ENCODE peak calls at places on chromosome 15, in six cellular contexts. One of them, this sample, is unnamed.

GRCh38 chr15:36356978-36357582 is 222.3 kb upstream of the CDIN1 start:
- DNase-seq in AG08395: peak; percentile 59
- DNase-seq in omental fat pad: no peak
- DNase-seq in sciatic nerve: no peak
- DNase-seq in cardiac fibroblast: peak; percentile 76
- DNase-seq in pancreas: no peak
- DNase-seq in this sample: no peak

GRCh38 chr15:71806452-71806931 is 3.9 kb upstream of the NR2E3 start:
- DNase-seq in pancreas: no peak
- DNase-seq in omental fat pad: no peak
- DNase-seq in sciatic nerve: no peak
- DNase-seq in AG08395: no peak
- DNase-seq in cardiac fibroblast: peak; percentile 63
- DNase-seq in this sample: no peak

GRCh38 chr15:56757884-56758283 is 24.6 kb upstream of the ZNF280D start:
- DNase-seq in sciatic nerve: no peak
- DNase-seq in cardiac fibroblast: no peak
- DNase-seq in omental fat pad: no peak
- DNase-seq in AG08395: no peak
- DNase-seq in pancreas: no peak
- DNase-seq in this sample: no peak

GRCh38 chr15:50496692-50497091 is 49.8 kb downstream of the USP50 start:
- DNase-seq in omental fat pad: no peak
- DNase-seq in AG08395: no peak
- DNase-seq in pancreas: no peak
- DNase-seq in cardiac fibroblast: no peak
- DNase-seq in sciatic nerve: no peak
- DNase-seq in this sample: no peak

GRCh38 chr15:74178326-74179100 is 5.0 kb downstream of the ISLR start:
- DNase-seq in sciatic nerve: peak; percentile 42
- DNase-seq in omental fat pad: no peak
- DNase-seq in cardiac fibroblast: no peak
- DNase-seq in pancreas: no peak
- DNase-seq in AG08395: no peak
- DNase-seq in this sample: no peak

GRCh38 chr15:20341901-20342605 is 199.5 kb downstream of the GOLGA6L6 start:
- DNase-seq in pancreas: peak; percentile 19
- DNase-seq in AG08395: no peak
- DNase-seq in sciatic nerve: peak; percentile 90
- DNase-seq in omental fat pad: peak; percentile 94
- DNase-seq in cardiac fibroblast: no peak
- DNase-seq in this sample: peak; percentile 83

GRCh38 chr15:70056091-70056680 is 41.5 kb downstream of the TLE3 start:
- DNase-seq in sciatic nerve: peak; percentile 43
- DNase-seq in AG08395: no peak
- DNase-seq in omental fat pad: no peak
- DNase-seq in cardiac fibroblast: no peak
- DNase-seq in pancreas: no peak
- DNase-seq in this sample: no peak

GRCh38 chr15:32824777-32825176 is 107.0 kb downstream of the GREM1 start:
- DNase-seq in omental fat pad: no peak
- DNase-seq in pancreas: no peak
- DNase-seq in AG08395: peak; percentile 81
- DNase-seq in sciatic nerve: no peak
- DNase-seq in cardiac fibroblast: peak; percentile 67
- DNase-seq in this sample: no peak

GRCh38 chr15:82846621-82847020 is 37.2 kb downstream of the WHAMM start:
- DNase-seq in sciatic nerve: no peak
- DNase-seq in omental fat pad: no peak
- DNase-seq in AG08395: no peak
- DNase-seq in pancreas: no peak
- DNase-seq in cardiac fibroblast: no peak
- DNase-seq in this sample: no peak

GRCh38 chr15:31483053-31483923 is 156.7 kb downstream of the KLF13 start:
- DNase-seq in pancreas: no peak
- DNase-seq in cardiac fibroblast: peak; percentile 12
- DNase-seq in AG08395: no peak
- DNase-seq in omental fat pad: no peak
- DNase-seq in sciatic nerve: no peak
- DNase-seq in this sample: no peak

GRCh38 chr15:90376789-90377188 is 11.3 kb upstream of the IQGAP1 start:
- DNase-seq in AG08395: no peak
- DNase-seq in omental fat pad: no peak
- DNase-seq in cardiac fibroblast: no peak
- DNase-seq in sciatic nerve: no peak
- DNase-seq in pancreas: no peak
- DNase-seq in this sample: no peak

GRCh38 chr15:98440917-98441316 is 207.4 kb upstream of the IGF1R start:
- DNase-seq in sciatic nerve: no peak
- DNase-seq in cardiac fibroblast: no peak
- DNase-seq in AG08395: no peak
- DNase-seq in omental fat pad: no peak
- DNase-seq in pancreas: no peak
- DNase-seq in this sample: no peak

GRCh38 chr15:67782592-67782991 is 42.7 kb upstream of the SKOR1 start:
- DNase-seq in pancreas: no peak
- DNase-seq in cardiac fibroblast: no peak
- DNase-seq in AG08395: no peak
- DNase-seq in omental fat pad: no peak
- DNase-seq in sciatic nerve: no peak
- DNase-seq in this sample: no peak

GRCh38 chr15:51776952-51777574 is 25.7 kb downstream of the TMOD2 start:
- DNase-seq in cardiac fibroblast: peak; percentile 87
- DNase-seq in sciatic nerve: peak; percentile 77
- DNase-seq in pancreas: peak; percentile 61
- DNase-seq in AG08395: peak; percentile 83
- DNase-seq in omental fat pad: peak; percentile 40
- DNase-seq in this sample: peak; percentile 77

GRCh38 chr15:36701336-36701735 is 121.9 kb downstream of the CDIN1 start:
- DNase-seq in sciatic nerve: no peak
- DNase-seq in pancreas: no peak
- DNase-seq in AG08395: no peak
- DNase-seq in omental fat pad: no peak
- DNase-seq in cardiac fibroblast: no peak
- DNase-seq in this sample: no peak

GRCh38 chr15:82228750-82229149 is 33.8 kb downstream of the EFL1 start:
- DNase-seq in pancreas: no peak
- DNase-seq in cardiac fibroblast: no peak
- DNase-seq in omental fat pad: no peak
- DNase-seq in sciatic nerve: no peak
- DNase-seq in AG08395: no peak
- DNase-seq in this sample: no peak

GRCh38 chr15:56871180-56871579 is 47.3 kb upstream of the TCF12 start:
- DNase-seq in cardiac fibroblast: peak; percentile 77
- DNase-seq in AG08395: peak; percentile 65
- DNase-seq in pancreas: no peak
- DNase-seq in omental fat pad: no peak
- DNase-seq in sciatic nerve: no peak
- DNase-seq in this sample: no peak

GRCh38 chr15:70559223-70559823 is 204.0 kb downstream of the UACA start:
- DNase-seq in pancreas: peak; percentile 34
- DNase-seq in cardiac fibroblast: peak; percentile 61
- DNase-seq in sciatic nerve: peak; percentile 66
- DNase-seq in AG08395: peak; percentile 48
- DNase-seq in omental fat pad: no peak
- DNase-seq in this sample: peak; percentile 54

GRCh38 chr15:68372291-68372811 is 59.6 kb downstream of the ITGA11 start:
- DNase-seq in sciatic nerve: peak; percentile 39
- DNase-seq in pancreas: no peak
- DNase-seq in cardiac fibroblast: peak; percentile 57
- DNase-seq in AG08395: no peak
- DNase-seq in omental fat pad: no peak
- DNase-seq in this sample: no peak

GRCh38 chr15:48855501-48856440 is 22.2 kb upstream of the EID1 start:
- DNase-seq in sciatic nerve: no peak
- DNase-seq in AG08395: peak; percentile 70
- DNase-seq in omental fat pad: no peak
- DNase-seq in pancreas: no peak
- DNase-seq in cardiac fibroblast: peak; percentile 81
- DNase-seq in this sample: no peak

GRCh38 chr15:33243393-33243792 is 48.9 kb upstream of the FMN1 start:
- DNase-seq in pancreas: no peak
- DNase-seq in AG08395: no peak
- DNase-seq in omental fat pad: no peak
- DNase-seq in sciatic nerve: no peak
- DNase-seq in cardiac fibroblast: no peak
- DNase-seq in this sample: no peak

GRCh38 chr15:25717116-25717755 is 145.9 kb downstream of the ATP10A start:
- DNase-seq in pancreas: no peak
- DNase-seq in sciatic nerve: no peak
- DNase-seq in cardiac fibroblast: peak; percentile 40
- DNase-seq in omental fat pad: no peak
- DNase-seq in AG08395: peak; percentile 26
- DNase-seq in this sample: no peak

GRCh38 chr15:33016405-33017024 is 178.0 kb downstream of the FMN1 start:
- DNase-seq in AG08395: no peak
- DNase-seq in sciatic nerve: no peak
- DNase-seq in pancreas: no peak
- DNase-seq in omental fat pad: no peak
- DNase-seq in cardiac fibroblast: no peak
- DNase-seq in this sample: no peak

GRCh38 chr15:77985931-77986480 is 91.5 kb downstream of the TBC1D2B start:
- DNase-seq in omental fat pad: peak; percentile 11
- DNase-seq in AG08395: no peak
- DNase-seq in pancreas: peak; percentile 8
- DNase-seq in sciatic nerve: no peak
- DNase-seq in cardiac fibroblast: no peak
- DNase-seq in this sample: no peak

GRCh38 chr15:68725736-68726135 is 95.0 kb downstream of the ANP32A start:
- DNase-seq in cardiac fibroblast: peak; percentile 75
- DNase-seq in sciatic nerve: peak; percentile 69
- DNase-seq in AG08395: peak; percentile 60
- DNase-seq in pancreas: no peak
- DNase-seq in omental fat pad: no peak
- DNase-seq in this sample: peak; percentile 59

GRCh38 chr15:38758001-38758400 is 193.4 kb upstream of the RASGRP1 start:
- DNase-seq in sciatic nerve: no peak
- DNase-seq in omental fat pad: no peak
- DNase-seq in AG08395: peak; percentile 49
- DNase-seq in pancreas: no peak
- DNase-seq in cardiac fibroblast: peak; percentile 59
- DNase-seq in this sample: no peak

GRCh38 chr15:101813803-101814534 is 2.0 kb downstream of the OR4F15 start:
- DNase-seq in AG08395: peak; percentile 60
- DNase-seq in sciatic nerve: no peak
- DNase-seq in cardiac fibroblast: no peak
- DNase-seq in pancreas: no peak
- DNase-seq in omental fat pad: no peak
- DNase-seq in this sample: no peak

GRCh38 chr15:59550961-59551360 is 60.6 kb upstream of the GCNT3 start:
- DNase-seq in cardiac fibroblast: no peak
- DNase-seq in AG08395: no peak
- DNase-seq in omental fat pad: no peak
- DNase-seq in sciatic nerve: no peak
- DNase-seq in pancreas: no peak
- DNase-seq in this sample: no peak

GRCh38 chr15:49881866-49882265 is 237.2 kb downstream of the ATP8B4 start:
- DNase-seq in cardiac fibroblast: no peak
- DNase-seq in sciatic nerve: no peak
- DNase-seq in omental fat pad: no peak
- DNase-seq in pancreas: no peak
- DNase-seq in AG08395: no peak
- DNase-seq in this sample: no peak

This sample was measured in ureter.